ENCODE peak calls at places on chromosomes 7 and 10, in seven cellular contexts. S is fibroblast of pulmonary artery, N is upper lobe of right lung, Y is GM13976, U is mesothelial cell of epicardium, I is cardiac muscle cell, Z is GM13977. M is an unnamed sample.

GRCh38 chr10:95519132-95519487 is 42.1 kb downstream of the SORBS1 start:
- DNase-seq in Z (no peak), I (no peak), U (no peak), N (no peak), Y (no peak), S (no peak), M (peak)

GRCh38 chr10:103882285-103883007 is 27.1 kb upstream of the SH3PXD2A start:
- DNase-seq in U (no peak), I (no peak), S (no peak), Y (no peak), N (no peak), Z (no peak), M (no peak)

GRCh38 chr10:113177163-113177935 is 227.3 kb downstream of the TCF7L2 start:
- DNase-seq in Z (no peak), N (no peak), Y (no peak), S (no peak), I (peak), U (no peak), M (no peak)

GRCh38 chr10:86725980-86726976 is 30.1 kb upstream of the BMPR1A start:
- DNase-seq in Z (no peak), S (no peak), I (no peak), Y (no peak), U (no peak), N (no peak), M (no peak)

GRCh38 chr7:99123571-99124033 is 20.3 kb downstream of the SMURF1 start:
- DNase-seq in Z (no peak), U (no peak), Y (no peak), N (no peak), I (no peak), S (peak), M (no peak)

GRCh38 chr10:84179059-84179710 is 5.6 kb downstream of the GPR15LG start:
- DNase-seq in Z (peak), S (peak), Y (peak), I (no peak), N (no peak), U (no peak), M (no peak)

GRCh38 chr7:16064316-16064715 is 357.0 kb downstream of the CRPPA start:
- DNase-seq in I (no peak), U (no peak), Z (no peak), Y (no peak), S (no peak), N (no peak), M (no peak)

GRCh38 chr10:34780818-34781380 is 34.2 kb downstream of the PARD3 start:
- DNase-seq in U (no peak), Y (peak), S (peak), N (no peak), Z (peak), I (peak), M (peak)

GRCh38 chr10:18005781-18006456 is 54.2 kb downstream of the SLC39A12 start:
- DNase-seq in S (peak), N (no peak), U (no peak), Y (no peak), I (no peak), Z (no peak), M (no peak)

GRCh38 chr10:114312585-114312984 is 73.5 kb downstream of the VWA2 start:
- DNase-seq in S (no peak), Z (no peak), I (no peak), N (no peak), Y (no peak), U (no peak), M (no peak)

GRCh38 chr10:95416270-95416669 is 125.5 kb upstream of the PDLIM1 start:
- DNase-seq in Z (no peak), I (no peak), Y (no peak), N (no peak), U (no peak), S (no peak), M (no peak)

GRCh38 chr10:25206693-25207414 is 32.1 kb downstream of the GPR158 start:
- DNase-seq in I (no peak), Z (no peak), N (no peak), S (no peak), U (no peak), Y (no peak), M (no peak)

GRCh38 chr10:84510121-84510520 is 181.7 kb downstream of the CCSER2 start:
- DNase-seq in N (no peak), Y (no peak), S (peak), U (no peak), I (no peak), Z (no peak), M (no peak)

GRCh38 chr7:33798671-33799325 is 106.5 kb upstream of the BMPER start:
- DNase-seq in S (no peak), Z (no peak), Y (no peak), I (peak), U (no peak), N (no peak), M (no peak)

GRCh38 chr10:100827819-100828743 is 82.7 kb downstream of the PAX2 start:
- DNase-seq in Z (peak), N (no peak), Y (peak), U (no peak), I (peak), S (no peak), M (peak)

GRCh38 chr10:133309111-133309719 is 501 bp downstream of the ZNF511 start:
- DNase-seq in I (peak), N (peak), S (peak), U (peak), Z (peak), Y (peak), M (peak)
- TF ChIP-seq CTCF in I (no peak), N (no peak), S (no peak), U (no peak), Z (no peak), Y (no peak), M (peak)

GRCh38 chr7:57425969-57426628 is 23.9 kb upstream of the ZNF716 start:
- DNase-seq in N (no peak), Y (no peak), I (no peak), Z (peak), U (no peak), S (no peak), M (no peak)
- TF ChIP-seq CTCF in N (peak), Y (peak), I (no peak), Z (peak), U (peak), S (peak), M (peak)

DNA sequence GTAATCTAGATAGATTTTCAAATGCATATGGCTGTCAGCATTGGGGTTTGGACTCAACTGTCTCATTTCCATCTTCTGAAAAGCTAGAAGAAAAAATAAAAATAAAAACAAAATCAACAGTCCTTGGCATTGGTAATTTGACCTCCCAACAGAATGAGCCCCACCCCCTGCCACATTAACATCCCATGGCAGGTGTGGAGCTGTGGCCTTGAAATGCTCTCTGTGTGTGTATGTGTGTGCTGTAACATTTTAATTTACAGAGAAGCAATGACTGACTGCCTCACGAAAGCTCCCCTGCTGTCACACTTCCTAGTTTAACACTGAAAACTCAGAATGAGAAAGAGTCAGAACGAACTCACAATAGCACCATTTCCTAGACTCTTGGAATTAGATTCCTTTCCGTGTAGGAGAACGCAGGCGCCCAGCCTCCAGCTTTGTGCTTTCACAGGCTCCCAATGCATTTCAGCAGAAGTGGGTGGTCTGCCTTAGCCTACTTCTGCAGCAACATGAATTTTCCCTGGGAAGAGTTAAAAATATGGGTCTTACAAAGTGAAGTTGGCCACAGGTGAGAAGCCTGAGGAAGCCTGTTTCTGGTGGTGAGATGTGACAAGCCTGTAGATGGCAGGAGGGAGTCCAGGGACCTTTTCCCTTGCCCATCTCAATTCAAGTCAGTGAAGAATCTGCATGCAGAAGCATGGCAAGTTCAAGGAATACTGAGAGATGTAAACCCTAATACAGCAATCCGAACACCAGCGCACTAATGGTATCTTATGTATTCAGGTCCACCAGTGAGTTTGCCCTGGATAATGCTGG is 73.9 kb downstream of the RHOBTB1 start:
- DNase-seq in I (no peak), Y (no peak), U (no peak), N (no peak), S (no peak), Z (no peak), M (no peak)
- TF ChIP-seq CTCF in I (no peak), Y (no peak), U (no peak), N (no peak), S (peak), Z (no peak), M (no peak)

GRCh38 chr10:79424221-79425073 is 21.0 kb downstream of the ZCCHC24 start:
- DNase-seq in I (peak), Z (no peak), S (no peak), N (peak), Y (no peak), U (no peak), M (peak)
- TF ChIP-seq CTCF in I (no peak), Z (no peak), S (no peak), N (no peak), Y (no peak), U (no peak), M (no peak)

GRCh38 chr7:30162622-30163124 is 27.9 kb downstream of the MTURN start:
- DNase-seq in I (no peak), S (peak), U (no peak), Z (no peak), Y (no peak), N (no peak), M (no peak)

GRCh38 chr7:30163231-30163894 is 28.6 kb downstream of the MTURN start:
- DNase-seq in U (no peak), I (peak), Y (no peak), Z (peak), S (no peak), N (no peak), M (no peak)

GRCh38 chr7:30165590-30165989 is 30.8 kb downstream of the MTURN start:
- DNase-seq in N (no peak), I (no peak), U (no peak), Z (no peak), S (no peak), Y (no peak), M (no peak)

GRCh38 chr7:30166155-30166840 is 31.5 kb downstream of the MTURN start:
- DNase-seq in U (no peak), Y (no peak), Z (no peak), N (no peak), I (no peak), S (no peak), M (peak)

GRCh38 chr7:30164567-30164966 is 29.8 kb downstream of the MTURN start:
- DNase-seq in Y (peak), Z (peak), U (no peak), N (no peak), S (peak), I (peak), M (no peak)
- TF ChIP-seq CTCF in Y (peak), Z (peak), U (no peak), N (peak), S (peak), I (peak), M (peak)

GRCh38 chr7:134954197-134955082 is 31.9 kb upstream of the AGBL3 start:
- DNase-seq in Y (peak), S (peak), Z (peak), I (peak), U (no peak), N (no peak), M (no peak)
- TF ChIP-seq CTCF in Y (peak), S (peak), Z (peak), I (peak), U (peak), N (peak), M (peak)

GRCh38 chr10:47031251-47031952 is 120.2 kb downstream of the PTPN20 start:
- DNase-seq in S (no peak), I (no peak), N (peak), Y (no peak), Z (no peak), U (peak), M (peak)
- TF ChIP-seq CTCF in S (peak), I (peak), N (no peak), Y (no peak), Z (no peak), U (peak), M (no peak)

DNA sequence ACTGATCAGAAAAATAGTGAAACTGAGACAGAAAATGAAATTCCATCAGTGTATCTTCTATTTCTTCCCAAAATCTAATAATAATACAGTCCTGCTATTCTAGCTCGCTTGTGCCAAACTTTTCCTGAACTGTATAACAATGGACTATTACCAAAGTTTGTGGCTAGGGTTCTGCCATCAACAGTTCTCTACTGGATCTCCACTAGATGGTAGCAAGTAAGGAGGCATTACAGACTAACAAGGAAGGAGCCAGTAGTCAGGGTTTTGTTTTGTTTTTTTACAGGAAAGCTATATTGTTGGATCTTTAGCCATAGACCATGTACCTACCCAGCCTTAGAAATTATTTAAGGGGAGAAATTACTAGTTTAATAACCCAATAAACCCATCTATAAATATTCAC is 10.8 kb downstream of the MTERF1 start:
- DNase-seq in I (no peak), S (peak), N (no peak), Y (no peak), U (no peak), Z (no peak), M (no peak)
- TF ChIP-seq CTCF in I (no peak), S (peak), N (no peak), Y (no peak), U (no peak), Z (no peak), M (no peak)

GRCh38 chr7:155863721-155864151 is 51.5 kb upstream of the SHH start:
- DNase-seq in Z (no peak), U (no peak), S (no peak), I (no peak), Y (no peak), N (no peak), M (no peak)

GRCh38 chr7:155862088-155862487 is 49.8 kb upstream of the SHH start:
- DNase-seq in N (no peak), S (no peak), U (no peak), I (no peak), Z (no peak), Y (no peak), M (no peak)

GRCh38 chr7:155860840-155861479 is 48.7 kb upstream of the SHH start:
- DNase-seq in N (peak), I (no peak), Z (no peak), Y (no peak), U (no peak), S (peak), M (peak)

GRCh38 chr7:155861480-155861868 is 49.2 kb upstream of the SHH start:
- DNase-seq in Z (no peak), Y (no peak), U (no peak), N (no peak), S (no peak), I (no peak), M (no peak)

DNA sequence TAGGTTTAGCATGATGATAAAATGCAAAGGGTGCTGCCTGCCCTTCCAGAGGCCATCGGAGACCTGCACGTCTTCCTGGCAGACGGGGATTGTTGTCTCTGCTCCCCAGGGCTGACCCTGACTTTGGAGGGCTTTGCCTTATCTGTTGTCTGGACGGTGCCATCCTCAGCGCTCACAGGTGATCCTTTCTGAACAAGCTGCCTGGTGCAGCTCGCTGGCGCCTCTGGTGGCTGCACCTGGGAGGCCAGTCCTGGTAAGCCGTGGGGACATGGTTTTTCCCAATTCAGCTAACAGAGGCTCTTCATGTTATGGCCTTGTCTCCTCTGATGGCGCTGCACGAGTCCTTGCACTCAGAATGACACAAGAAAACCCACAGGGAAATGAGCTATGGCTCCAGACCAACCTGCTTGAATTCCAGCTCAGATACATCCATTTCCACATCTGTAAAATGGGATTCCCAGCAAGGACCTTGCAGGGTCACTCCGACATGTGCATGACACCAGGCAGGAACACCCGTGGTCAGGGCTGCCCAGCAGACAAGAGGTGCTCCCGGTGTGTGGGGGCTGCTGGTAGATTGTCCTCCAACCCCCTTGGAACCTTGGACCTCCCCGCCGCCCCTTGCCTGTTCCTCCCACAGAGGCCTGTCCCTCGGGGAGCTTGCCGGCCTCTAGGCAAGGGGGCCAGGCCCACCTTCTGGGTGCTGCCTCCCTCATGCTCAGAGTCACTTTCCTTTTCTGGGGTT is 50.4 kb upstream of the SHH start:
- DNase-seq in I (no peak), Z (no peak), N (no peak), Y (no peak), U (no peak), S (no peak), M (no peak)
- TF ChIP-seq CTCF in I (no peak), Z (peak), N (peak), Y (no peak), U (peak), S (no peak), M (no peak)

M was measured in body of pancreas.